ENCODE peak calls at places on chromosome 10, in eight cellular contexts. One of them, this sample, is unnamed.

GRCh38 chr10:26374426-26374825 is 63.7 kb upstream of the APBB1IP start:
- DNase-seq in spleen: no peak
- DNase-seq in right lobe of liver: no peak
- DNase-seq in prostate gland: no peak
- DNase-seq in uterus: no peak
- DNase-seq in breast epithelium: no peak
- DNase-seq in body of pancreas: peak; percentile 23
- DNase-seq in tibial nerve: no peak
- DNase-seq in this sample: no peak

GRCh38 chr10:107091126-107091525 is 73.4 kb downstream of the SORCS1 start:
- DNase-seq in spleen: no peak
- DNase-seq in right lobe of liver: no peak
- DNase-seq in prostate gland: no peak
- DNase-seq in uterus: no peak
- DNase-seq in breast epithelium: no peak
- DNase-seq in body of pancreas: no peak
- DNase-seq in tibial nerve: no peak
- DNase-seq in this sample: no peak

GRCh38 chr10:96924861-96925260 is 92.8 kb downstream of the LCOR start:
- DNase-seq in spleen: no peak
- DNase-seq in right lobe of liver: no peak
- DNase-seq in prostate gland: no peak
- DNase-seq in uterus: no peak
- DNase-seq in breast epithelium: no peak
- DNase-seq in body of pancreas: no peak
- DNase-seq in tibial nerve: no peak
- DNase-seq in this sample: no peak

GRCh38 chr10:124168991-124169826 is 75.8 kb upstream of the CHST15 start:
- DNase-seq in spleen: peak; percentile 62
- DNase-seq in right lobe of liver: no peak
- DNase-seq in prostate gland: no peak
- DNase-seq in uterus: no peak
- DNase-seq in breast epithelium: no peak
- DNase-seq in body of pancreas: no peak
- DNase-seq in tibial nerve: no peak
- DNase-seq in this sample: no peak

GRCh38 chr10:78892383-78893191 is 176.2 kb upstream of the ZMIZ1 start:
- DNase-seq in spleen: no peak
- DNase-seq in right lobe of liver: no peak
- DNase-seq in prostate gland: no peak
- DNase-seq in uterus: no peak
- DNase-seq in breast epithelium: no peak
- DNase-seq in body of pancreas: no peak
- DNase-seq in tibial nerve: no peak
- DNase-seq in this sample: no peak

GRCh38 chr10:42981358-42982236 is 95.3 kb upstream of the RET start:
- DNase-seq in spleen: peak; percentile 66
- DNase-seq in right lobe of liver: no peak
- DNase-seq in prostate gland: no peak
- DNase-seq in uterus: no peak
- DNase-seq in breast epithelium: peak; percentile 43
- DNase-seq in body of pancreas: no peak
- DNase-seq in tibial nerve: no peak
- DNase-seq in this sample: peak; percentile 23

GRCh38 chr10:116587878-116588590 is 2.7 kb upstream of the PNLIPRP1 start:
- DNase-seq in spleen: no peak
- DNase-seq in right lobe of liver: no peak
- DNase-seq in prostate gland: no peak
- DNase-seq in uterus: no peak
- DNase-seq in breast epithelium: no peak
- DNase-seq in body of pancreas: peak; percentile 26
- DNase-seq in tibial nerve: no peak
- DNase-seq in this sample: no peak

GRCh38 chr10:81031774-81032173 is 494.1 kb downstream of the SH2D4B start:
- DNase-seq in spleen: no peak
- DNase-seq in right lobe of liver: no peak
- DNase-seq in prostate gland: no peak
- DNase-seq in uterus: no peak
- DNase-seq in breast epithelium: no peak
- DNase-seq in body of pancreas: no peak
- DNase-seq in tibial nerve: no peak
- DNase-seq in this sample: no peak

GRCh38 chr10:124019886-124020797 is 73.3 kb downstream of the CHST15 start:
- DNase-seq in spleen: peak; percentile 51
- DNase-seq in right lobe of liver: no peak
- DNase-seq in prostate gland: no peak
- DNase-seq in uterus: no peak
- DNase-seq in breast epithelium: no peak
- DNase-seq in body of pancreas: no peak
- DNase-seq in tibial nerve: no peak
- DNase-seq in this sample: peak; percentile 21

GRCh38 chr10:71740069-71740468 is 20.5 kb upstream of the C10orf105 start:
- DNase-seq in spleen: no peak
- DNase-seq in right lobe of liver: no peak
- DNase-seq in prostate gland: peak; percentile 36
- DNase-seq in uterus: no peak
- DNase-seq in breast epithelium: no peak
- DNase-seq in body of pancreas: peak; percentile 64
- DNase-seq in tibial nerve: peak; percentile 61
- DNase-seq in this sample: peak; percentile 76

GRCh38 chr10:93591065-93591808 is 9.8 kb downstream of the RBP4 start:
- DNase-seq in spleen: no peak
- DNase-seq in right lobe of liver: peak; percentile 43
- DNase-seq in prostate gland: no peak
- DNase-seq in uterus: peak; percentile 26
- DNase-seq in breast epithelium: no peak
- DNase-seq in body of pancreas: no peak
- DNase-seq in tibial nerve: no peak
- DNase-seq in this sample: no peak

GRCh38 chr10:89001024-89001423 is 10.4 kb downstream of the FAS start:
- DNase-seq in spleen: no peak
- DNase-seq in right lobe of liver: no peak
- DNase-seq in prostate gland: no peak
- DNase-seq in uterus: no peak
- DNase-seq in breast epithelium: no peak
- DNase-seq in body of pancreas: no peak
- DNase-seq in tibial nerve: no peak
- DNase-seq in this sample: no peak

GRCh38 chr10:114387784-114388183 is 16.5 kb downstream of the AFAP1L2 start:
- DNase-seq in spleen: no peak
- DNase-seq in right lobe of liver: no peak
- DNase-seq in prostate gland: no peak
- DNase-seq in uterus: no peak
- DNase-seq in breast epithelium: no peak
- DNase-seq in body of pancreas: no peak
- DNase-seq in tibial nerve: no peak
- DNase-seq in this sample: no peak

GRCh38 chr10:45209888-45210287 is 105.5 kb downstream of the OR13A1 start:
- DNase-seq in spleen: no peak
- DNase-seq in right lobe of liver: no peak
- DNase-seq in prostate gland: no peak
- DNase-seq in uterus: no peak
- DNase-seq in breast epithelium: no peak
- DNase-seq in body of pancreas: no peak
- DNase-seq in tibial nerve: no peak
- DNase-seq in this sample: no peak

GRCh38 chr10:59879363-59879935 is 26.9 kb downstream of the CCDC6 start:
- DNase-seq in spleen: no peak
- DNase-seq in right lobe of liver: no peak
- DNase-seq in prostate gland: no peak
- DNase-seq in uterus: no peak
- DNase-seq in breast epithelium: no peak
- DNase-seq in body of pancreas: no peak
- DNase-seq in tibial nerve: no peak
- DNase-seq in this sample: no peak

GRCh38 chr10:59880976-59881510 is 25.3 kb downstream of the CCDC6 start:
- DNase-seq in spleen: no peak
- DNase-seq in right lobe of liver: no peak
- DNase-seq in prostate gland: no peak
- DNase-seq in uterus: no peak
- DNase-seq in breast epithelium: no peak
- DNase-seq in body of pancreas: no peak
- DNase-seq in tibial nerve: no peak
- DNase-seq in this sample: no peak

GRCh38 chr10:59881640-59882039 is 24.7 kb downstream of the CCDC6 start:
- DNase-seq in spleen: no peak
- DNase-seq in right lobe of liver: no peak
- DNase-seq in prostate gland: no peak
- DNase-seq in uterus: no peak
- DNase-seq in breast epithelium: no peak
- DNase-seq in body of pancreas: no peak
- DNase-seq in tibial nerve: no peak
- DNase-seq in this sample: no peak

GRCh38 chr10:59878915-59879314 is 27.4 kb downstream of the CCDC6 start:
- DNase-seq in spleen: no peak
- DNase-seq in right lobe of liver: no peak
- DNase-seq in prostate gland: no peak
- DNase-seq in uterus: no peak
- DNase-seq in breast epithelium: no peak
- DNase-seq in body of pancreas: no peak
- DNase-seq in tibial nerve: no peak
- DNase-seq in this sample: no peak

GRCh38 chr10:59880019-59880717 is 26.2 kb downstream of the CCDC6 start:
- DNase-seq in spleen: no peak
- DNase-seq in right lobe of liver: no peak
- DNase-seq in prostate gland: no peak
- DNase-seq in uterus: no peak
- DNase-seq in breast epithelium: no peak
- DNase-seq in body of pancreas: no peak
- DNase-seq in tibial nerve: no peak
- DNase-seq in this sample: no peak
- TF ChIP-seq POLR2A in spleen: no peak
- TF ChIP-seq POLR2A in right lobe of liver: no peak
- TF ChIP-seq POLR2A in prostate gland: no peak
- TF ChIP-seq POLR2A in uterus: no peak
- TF ChIP-seq POLR2A in breast epithelium: no peak
- TF ChIP-seq POLR2A in body of pancreas: no peak
- TF ChIP-seq POLR2A in tibial nerve: no peak
- TF ChIP-seq POLR2A in this sample: no peak

DNA sequence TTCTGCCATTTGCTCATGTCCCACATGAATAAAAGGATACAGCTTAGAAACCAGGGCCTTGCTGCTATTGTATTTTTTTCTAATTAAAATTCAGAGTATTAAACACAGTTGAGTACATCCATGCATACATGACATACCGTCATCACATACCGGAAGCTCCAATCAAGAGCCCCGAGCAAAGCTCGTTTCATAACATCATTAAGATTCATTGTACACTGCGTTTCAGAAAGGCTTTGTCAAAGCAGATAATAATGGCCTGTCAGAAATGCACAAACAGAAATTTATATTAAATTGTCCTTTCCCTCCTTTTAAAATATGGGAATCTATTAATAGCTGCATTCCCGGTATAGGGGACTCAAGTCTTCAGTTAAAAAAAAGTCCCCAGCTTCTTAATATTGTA is 103.4 kb downstream of the PRTFDC1 start:
- DNase-seq in spleen: no peak
- DNase-seq in right lobe of liver: no peak
- DNase-seq in prostate gland: no peak
- DNase-seq in uterus: no peak
- DNase-seq in breast epithelium: no peak
- DNase-seq in body of pancreas: no peak
- DNase-seq in tibial nerve: no peak
- DNase-seq in this sample: no peak
- H3K27ac ChIP-seq in spleen: no peak overlapping the region
- H3K27ac ChIP-seq in right lobe of liver: no peak overlapping the region
- H3K27ac ChIP-seq in prostate gland: no peak overlapping the region
- H3K27ac ChIP-seq in uterus: no peak overlapping the region
- H3K27ac ChIP-seq in breast epithelium: no peak overlapping the region
- H3K27ac ChIP-seq in body of pancreas: no peak overlapping the region
- H3K27ac ChIP-seq in tibial nerve: no peak overlapping the region
- H3K27ac ChIP-seq in this sample: no peak overlapping the region

GRCh38 chr10:110208614-110209398 is 1.4 kb downstream of the MXI1 start:
- DNase-seq in spleen: peak; percentile 82
- DNase-seq in right lobe of liver: peak; percentile 49
- DNase-seq in prostate gland: peak; percentile 24
- DNase-seq in uterus: peak; percentile 48
- DNase-seq in breast epithelium: no peak
- DNase-seq in body of pancreas: peak; percentile 49
- DNase-seq in tibial nerve: peak; percentile 41
- DNase-seq in this sample: peak; percentile 59
- TF ChIP-seq CTCF in spleen: no peak
- TF ChIP-seq CTCF in right lobe of liver: no peak
- TF ChIP-seq CTCF in prostate gland: no peak
- TF ChIP-seq CTCF in uterus: no peak
- TF ChIP-seq CTCF in breast epithelium: no peak
- TF ChIP-seq CTCF in body of pancreas: no peak
- TF ChIP-seq CTCF in tibial nerve: peak; percentile 18
- TF ChIP-seq CTCF in this sample: peak; percentile 12

GRCh38 chr10:49578392-49578791 is 31.7 kb upstream of the SLC18A3 start:
- DNase-seq in spleen: no peak
- DNase-seq in right lobe of liver: no peak
- DNase-seq in prostate gland: no peak
- DNase-seq in uterus: no peak
- DNase-seq in breast epithelium: no peak
- DNase-seq in body of pancreas: no peak
- DNase-seq in tibial nerve: no peak
- DNase-seq in this sample: no peak

GRCh38 chr10:49577182-49577925 is 32.8 kb upstream of the SLC18A3 start:
- DNase-seq in spleen: no peak
- DNase-seq in right lobe of liver: no peak
- DNase-seq in prostate gland: no peak
- DNase-seq in uterus: no peak
- DNase-seq in breast epithelium: no peak
- DNase-seq in body of pancreas: no peak
- DNase-seq in tibial nerve: no peak
- DNase-seq in this sample: no peak

GRCh38 chr10:49579621-49580020 is 30.5 kb upstream of the SLC18A3 start:
- DNase-seq in spleen: no peak
- DNase-seq in right lobe of liver: no peak
- DNase-seq in prostate gland: no peak
- DNase-seq in uterus: peak; percentile 24
- DNase-seq in breast epithelium: no peak
- DNase-seq in body of pancreas: no peak
- DNase-seq in tibial nerve: no peak
- DNase-seq in this sample: no peak

GRCh38 chr10:49572594-49573114 is 33.7 kb upstream of the ERCC6 start:
- DNase-seq in spleen: no peak
- DNase-seq in right lobe of liver: no peak
- DNase-seq in prostate gland: no peak
- DNase-seq in uterus: peak; percentile 23
- DNase-seq in breast epithelium: no peak
- DNase-seq in body of pancreas: no peak
- DNase-seq in tibial nerve: no peak
- DNase-seq in this sample: no peak

DNA sequence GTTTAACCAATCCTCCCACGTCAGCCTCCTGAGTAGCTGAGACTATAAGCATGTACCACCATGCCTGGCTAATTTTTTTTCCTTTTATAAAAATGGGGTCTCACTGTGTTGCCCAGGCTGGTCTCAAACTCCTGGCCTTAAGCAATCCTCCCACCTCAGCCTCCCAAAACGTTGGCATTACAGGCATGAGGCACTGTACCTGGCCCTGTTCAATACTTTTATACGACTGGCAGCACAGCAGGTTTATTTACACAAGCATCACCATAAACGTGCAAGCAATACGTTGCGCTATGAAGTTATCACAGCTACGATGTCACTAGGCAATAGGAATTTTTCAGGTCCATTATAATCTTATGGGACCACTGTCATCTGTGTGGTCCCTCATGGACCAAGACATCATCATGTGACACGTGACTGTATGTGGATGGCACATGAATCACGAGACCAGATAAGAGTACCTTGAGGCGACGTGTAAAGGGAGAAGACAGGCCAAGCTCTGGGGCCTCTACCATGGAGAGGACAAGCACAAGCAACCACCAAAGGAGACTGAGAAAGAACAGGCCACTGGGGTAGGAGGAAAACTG is 34.5 kb upstream of the SLC18A3 start:
- DNase-seq in spleen: no peak
- DNase-seq in right lobe of liver: no peak
- DNase-seq in prostate gland: no peak
- DNase-seq in uterus: no peak
- DNase-seq in breast epithelium: no peak
- DNase-seq in body of pancreas: no peak
- DNase-seq in tibial nerve: no peak
- DNase-seq in this sample: no peak
- TF ChIP-seq POLR2A in spleen: no peak
- TF ChIP-seq POLR2A in right lobe of liver: no peak
- TF ChIP-seq POLR2A in prostate gland: no peak
- TF ChIP-seq POLR2A in uterus: no peak
- TF ChIP-seq POLR2A in breast epithelium: no peak
- TF ChIP-seq POLR2A in body of pancreas: no peak
- TF ChIP-seq POLR2A in tibial nerve: no peak
- TF ChIP-seq POLR2A in this sample: no peak

This sample was measured in heart left ventricle.